ENCODE peak calls at places on chromosomes 11 and 22, in ten cellular contexts. One of them, this sample, is unnamed.

GRCh38 chr11:8192016-8192895 is 23.4 kb upstream of the RIC3 start:
- DNase-seq in gastrocnemius medialis: peak; percentile 14
- DNase-seq in left ventricle myocardium inferior: peak; percentile 46
- DNase-seq in HCT116: peak; percentile 41
- DNase-seq in K562: peak; percentile 77
- DNase-seq in GM23338: peak; percentile 88
- DNase-seq in AG04450: peak; percentile 32
- DNase-seq in caudate nucleus: peak; percentile 41
- DNase-seq in astrocyte: peak; percentile 40
- DNase-seq in psoas muscle: peak; percentile 50
- DNase-seq in this sample: peak; percentile 73

GRCh38 chr11:127943763-127944162 is 643.6 kb downstream of the ETS1 start:
- DNase-seq in gastrocnemius medialis: no peak
- DNase-seq in left ventricle myocardium inferior: no peak
- DNase-seq in HCT116: no peak
- DNase-seq in K562: no peak
- DNase-seq in GM23338: no peak
- DNase-seq in AG04450: no peak
- DNase-seq in caudate nucleus: no peak
- DNase-seq in astrocyte: peak; percentile 15
- DNase-seq in psoas muscle: no peak
- DNase-seq in this sample: no peak

GRCh38 chr11:126578021-126578420 is 222.5 kb downstream of the ST3GAL4 start:
- DNase-seq in gastrocnemius medialis: no peak
- DNase-seq in left ventricle myocardium inferior: no peak
- DNase-seq in HCT116: no peak
- DNase-seq in K562: no peak
- DNase-seq in GM23338: no peak
- DNase-seq in AG04450: no peak
- DNase-seq in caudate nucleus: no peak
- DNase-seq in astrocyte: no peak
- DNase-seq in psoas muscle: no peak
- DNase-seq in this sample: no peak

GRCh38 chr22:37519268-37520195 is at the start of gene CARD10:
- DNase-seq in gastrocnemius medialis: no peak
- DNase-seq in left ventricle myocardium inferior: peak; percentile 50
- DNase-seq in HCT116: no peak
- DNase-seq in K562: peak; percentile 85
- DNase-seq in GM23338: peak; percentile 67
- DNase-seq in AG04450: no peak
- DNase-seq in caudate nucleus: no peak
- DNase-seq in astrocyte: no peak
- DNase-seq in psoas muscle: no peak
- DNase-seq in this sample: peak; percentile 49

GRCh38 chr22:17476838-17477237 is 86.5 kb upstream of the SLC25A18 start:
- DNase-seq in gastrocnemius medialis: no peak
- DNase-seq in left ventricle myocardium inferior: no peak
- DNase-seq in HCT116: no peak
- DNase-seq in K562: no peak
- DNase-seq in GM23338: peak; percentile 52
- DNase-seq in AG04450: no peak
- DNase-seq in caudate nucleus: no peak
- DNase-seq in astrocyte: no peak
- DNase-seq in psoas muscle: no peak
- DNase-seq in this sample: no peak

GRCh38 chr11:45285289-45285828 is 782 bp downstream of the SYT13 start:
- DNase-seq in gastrocnemius medialis: no peak
- DNase-seq in left ventricle myocardium inferior: no peak
- DNase-seq in HCT116: no peak
- DNase-seq in K562: no peak
- DNase-seq in GM23338: peak; percentile 31
- DNase-seq in AG04450: no peak
- DNase-seq in caudate nucleus: no peak
- DNase-seq in astrocyte: no peak
- DNase-seq in psoas muscle: no peak
- DNase-seq in this sample: no peak

GRCh38 chr22:20101638-20102037 is 14.3 kb upstream of the RANBP1 start:
- DNase-seq in gastrocnemius medialis: no peak
- DNase-seq in left ventricle myocardium inferior: no peak
- DNase-seq in HCT116: no peak
- DNase-seq in K562: peak; percentile 69
- DNase-seq in GM23338: no peak
- DNase-seq in AG04450: no peak
- DNase-seq in caudate nucleus: no peak
- DNase-seq in astrocyte: no peak
- DNase-seq in psoas muscle: no peak
- DNase-seq in this sample: no peak

GRCh38 chr22:27113211-27114030 is 456.0 kb downstream of the MIAT start:
- DNase-seq in gastrocnemius medialis: peak; percentile 53
- DNase-seq in left ventricle myocardium inferior: peak; percentile 60
- DNase-seq in HCT116: peak; percentile 95
- DNase-seq in K562: no peak
- DNase-seq in GM23338: no peak
- DNase-seq in AG04450: no peak
- DNase-seq in caudate nucleus: no peak
- DNase-seq in astrocyte: peak; percentile 99
- DNase-seq in psoas muscle: peak; percentile 56
- DNase-seq in this sample: peak; percentile 95

GRCh38 chr11:122695076-122695620 is 39.6 kb downstream of the UBASH3B start:
- DNase-seq in gastrocnemius medialis: no peak
- DNase-seq in left ventricle myocardium inferior: no peak
- DNase-seq in HCT116: no peak
- DNase-seq in K562: no peak
- DNase-seq in GM23338: no peak
- DNase-seq in AG04450: no peak
- DNase-seq in caudate nucleus: no peak
- DNase-seq in astrocyte: no peak
- DNase-seq in psoas muscle: no peak
- DNase-seq in this sample: no peak

GRCh38 chr22:29664731-29665130 is 55.1 kb upstream of the CABP7 start:
- DNase-seq in gastrocnemius medialis: no peak
- DNase-seq in left ventricle myocardium inferior: no peak
- DNase-seq in HCT116: no peak
- DNase-seq in K562: no peak
- DNase-seq in GM23338: no peak
- DNase-seq in AG04450: no peak
- DNase-seq in caudate nucleus: no peak
- DNase-seq in astrocyte: peak; percentile 61
- DNase-seq in psoas muscle: no peak
- DNase-seq in this sample: peak; percentile 10

GRCh38 chr22:27381552-27381951 is 420.0 kb downstream of the MN1 start:
- DNase-seq in gastrocnemius medialis: no peak
- DNase-seq in left ventricle myocardium inferior: no peak
- DNase-seq in HCT116: no peak
- DNase-seq in K562: no peak
- DNase-seq in GM23338: no peak
- DNase-seq in AG04450: no peak
- DNase-seq in caudate nucleus: no peak
- DNase-seq in astrocyte: no peak
- DNase-seq in psoas muscle: no peak
- DNase-seq in this sample: no peak

GRCh38 chr11:43930868-43931716 is 11.3 kb upstream of the C11orf96 start:
- DNase-seq in gastrocnemius medialis: no peak
- DNase-seq in left ventricle myocardium inferior: no peak
- DNase-seq in HCT116: no peak
- DNase-seq in K562: no peak
- DNase-seq in GM23338: no peak
- DNase-seq in AG04450: no peak
- DNase-seq in caudate nucleus: no peak
- DNase-seq in astrocyte: peak; percentile 56
- DNase-seq in psoas muscle: no peak
- DNase-seq in this sample: no peak

DNA sequence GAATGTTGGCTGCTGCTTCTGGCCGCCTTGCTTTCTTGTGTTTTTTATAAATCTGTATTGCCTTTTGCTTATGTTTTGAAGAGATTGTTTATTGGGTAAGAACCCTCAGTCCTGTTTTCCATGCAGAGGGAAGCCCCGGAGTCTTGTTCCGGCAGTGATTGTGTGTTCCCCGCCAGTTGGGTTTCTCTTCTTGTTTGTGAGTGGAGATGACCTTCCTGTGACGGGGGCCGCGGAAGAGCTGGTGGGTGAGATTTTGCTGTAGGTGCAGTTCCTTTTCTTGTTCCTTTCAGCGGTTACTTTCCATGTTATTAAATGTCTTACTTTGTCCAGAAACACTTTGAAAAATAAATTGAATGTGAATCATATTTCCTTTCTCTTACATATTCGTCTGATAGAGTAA is 8.3 kb downstream of the TBC1D22A start:
- DNase-seq in gastrocnemius medialis: no peak
- DNase-seq in left ventricle myocardium inferior: no peak
- DNase-seq in HCT116: no peak
- DNase-seq in K562: no peak
- DNase-seq in GM23338: no peak
- DNase-seq in AG04450: no peak
- DNase-seq in caudate nucleus: no peak
- DNase-seq in astrocyte: no peak
- DNase-seq in psoas muscle: no peak
- DNase-seq in this sample: no peak
- H3K27ac ChIP-seq in gastrocnemius medialis: peak overlapping the region; percentile 84
- H3K27ac ChIP-seq in left ventricle myocardium inferior: peak overlapping the region; percentile 87
- H3K27ac ChIP-seq in HCT116: no peak overlapping the region
- H3K27ac ChIP-seq in K562: no peak overlapping the region
- H3K27ac ChIP-seq in GM23338: no peak overlapping the region
- H3K27ac ChIP-seq in AG04450: no peak overlapping the region
- H3K27ac ChIP-seq in caudate nucleus: peak overlapping the region; percentile 72
- H3K27ac ChIP-seq in astrocyte: no peak overlapping the region
- H3K27ac ChIP-seq in psoas muscle: peak overlapping the region; percentile 86
- H3K27ac ChIP-seq in this sample: peak overlapping the region; percentile 3

GRCh38 chr22:43289976-43290663 is 53.1 kb downstream of the SCUBE1 start:
- DNase-seq in gastrocnemius medialis: no peak
- DNase-seq in left ventricle myocardium inferior: peak; percentile 57
- DNase-seq in HCT116: no peak
- DNase-seq in K562: no peak
- DNase-seq in GM23338: no peak
- DNase-seq in AG04450: no peak
- DNase-seq in caudate nucleus: no peak
- DNase-seq in astrocyte: no peak
- DNase-seq in psoas muscle: peak; percentile 54
- DNase-seq in this sample: no peak

GRCh38 chr22:43289551-43289963 is 53.6 kb downstream of the SCUBE1 start:
- DNase-seq in gastrocnemius medialis: no peak
- DNase-seq in left ventricle myocardium inferior: no peak
- DNase-seq in HCT116: no peak
- DNase-seq in K562: no peak
- DNase-seq in GM23338: no peak
- DNase-seq in AG04450: no peak
- DNase-seq in caudate nucleus: no peak
- DNase-seq in astrocyte: no peak
- DNase-seq in psoas muscle: no peak
- DNase-seq in this sample: no peak

GRCh38 chr22:43288378-43288777 is 54.8 kb downstream of the SCUBE1 start:
- DNase-seq in gastrocnemius medialis: no peak
- DNase-seq in left ventricle myocardium inferior: no peak
- DNase-seq in HCT116: no peak
- DNase-seq in K562: no peak
- DNase-seq in GM23338: no peak
- DNase-seq in AG04450: no peak
- DNase-seq in caudate nucleus: no peak
- DNase-seq in astrocyte: no peak
- DNase-seq in psoas muscle: no peak
- DNase-seq in this sample: no peak

GRCh38 chr22:43287441-43287840 is 55.7 kb downstream of the SCUBE1 start:
- DNase-seq in gastrocnemius medialis: no peak
- DNase-seq in left ventricle myocardium inferior: no peak
- DNase-seq in HCT116: no peak
- DNase-seq in K562: no peak
- DNase-seq in GM23338: no peak
- DNase-seq in AG04450: no peak
- DNase-seq in caudate nucleus: no peak
- DNase-seq in astrocyte: no peak
- DNase-seq in psoas muscle: no peak
- DNase-seq in this sample: no peak

GRCh38 chr22:43288807-43289417 is 54.3 kb downstream of the SCUBE1 start:
- DNase-seq in gastrocnemius medialis: no peak
- DNase-seq in left ventricle myocardium inferior: no peak
- DNase-seq in HCT116: no peak
- DNase-seq in K562: no peak
- DNase-seq in GM23338: no peak
- DNase-seq in AG04450: no peak
- DNase-seq in caudate nucleus: no peak
- DNase-seq in astrocyte: no peak
- DNase-seq in psoas muscle: no peak
- DNase-seq in this sample: no peak
- H3K27ac ChIP-seq in gastrocnemius medialis: peak overlapping the region; percentile 31
- H3K27ac ChIP-seq in left ventricle myocardium inferior: peak overlapping the region; percentile 49
- H3K27ac ChIP-seq in HCT116: no peak overlapping the region
- H3K27ac ChIP-seq in K562: no peak overlapping the region
- H3K27ac ChIP-seq in GM23338: no peak overlapping the region
- H3K27ac ChIP-seq in AG04450: no peak overlapping the region
- H3K27ac ChIP-seq in caudate nucleus: no peak overlapping the region
- H3K27ac ChIP-seq in astrocyte: no peak overlapping the region
- H3K27ac ChIP-seq in psoas muscle: no peak overlapping the region
- H3K27ac ChIP-seq in this sample: no peak overlapping the region

GRCh38 chr11:130480166-130480565 is 31.7 kb downstream of the ADAMTS15 start:
- DNase-seq in gastrocnemius medialis: no peak
- DNase-seq in left ventricle myocardium inferior: no peak
- DNase-seq in HCT116: no peak
- DNase-seq in K562: peak; percentile 2
- DNase-seq in GM23338: no peak
- DNase-seq in AG04450: peak; percentile 23
- DNase-seq in caudate nucleus: no peak
- DNase-seq in astrocyte: peak; percentile 91
- DNase-seq in psoas muscle: no peak
- DNase-seq in this sample: peak; percentile 85
- H3K27ac ChIP-seq in gastrocnemius medialis: peak overlapping the region; percentile 4
- H3K27ac ChIP-seq in left ventricle myocardium inferior: peak overlapping the region; percentile 88
- H3K27ac ChIP-seq in HCT116: no peak overlapping the region
- H3K27ac ChIP-seq in K562: no peak overlapping the region
- H3K27ac ChIP-seq in GM23338: no peak overlapping the region
- H3K27ac ChIP-seq in AG04450: peak overlapping the region; percentile 39
- H3K27ac ChIP-seq in caudate nucleus: no peak overlapping the region
- H3K27ac ChIP-seq in astrocyte: peak overlapping the region; percentile 82
- H3K27ac ChIP-seq in psoas muscle: no peak overlapping the region
- H3K27ac ChIP-seq in this sample: peak overlapping the region; percentile 40

GRCh38 chr11:77436969-77437368 is 36.9 kb downstream of the PAK1 start:
- DNase-seq in gastrocnemius medialis: no peak
- DNase-seq in left ventricle myocardium inferior: no peak
- DNase-seq in HCT116: no peak
- DNase-seq in K562: no peak
- DNase-seq in GM23338: no peak
- DNase-seq in AG04450: no peak
- DNase-seq in caudate nucleus: no peak
- DNase-seq in astrocyte: no peak
- DNase-seq in psoas muscle: no peak
- DNase-seq in this sample: no peak
- H3K27ac ChIP-seq in gastrocnemius medialis: no peak overlapping the region
- H3K27ac ChIP-seq in left ventricle myocardium inferior: no peak overlapping the region
- H3K27ac ChIP-seq in HCT116: no peak overlapping the region
- H3K27ac ChIP-seq in K562: no peak overlapping the region
- H3K27ac ChIP-seq in GM23338: no peak overlapping the region
- H3K27ac ChIP-seq in AG04450: no peak overlapping the region
- H3K27ac ChIP-seq in caudate nucleus: no peak overlapping the region
- H3K27ac ChIP-seq in astrocyte: no peak overlapping the region
- H3K27ac ChIP-seq in psoas muscle: no peak overlapping the region
- H3K27ac ChIP-seq in this sample: no peak overlapping the region